ENCODE peak calls at places on chromosome 7, in nine cellular contexts. One of them, this sample, is unnamed.

GRCh38 chr7:48587475-48587874 is 336.9 kb upstream of the CDC14C start:
- DNase-seq in cardiac muscle cell: no peak
- DNase-seq in suprapubic skin: no peak
- DNase-seq in left ventricle myocardium inferior: no peak
- DNase-seq in kidney tubule cell: no peak
- DNase-seq in AG09309: no peak
- DNase-seq in naive thymus-derived CD4-positive, alpha-beta T cell: no peak
- DNase-seq in activated CD8-positive, alpha-beta memory T cell treated with anti-CD3 and anti-CD28 coated beads, Interleukin-2, amount 50 U/mL, for 48 hours: no peak
- DNase-seq in effector memory CD4-positive, alpha-beta T cell: no peak
- DNase-seq in this sample: no peak

GRCh38 chr7:78254397-78255055 is 456.0 kb downstream of the PHTF2 start:
- DNase-seq in cardiac muscle cell: no peak
- DNase-seq in suprapubic skin: no peak
- DNase-seq in left ventricle myocardium inferior: no peak
- DNase-seq in kidney tubule cell: no peak
- DNase-seq in AG09309: no peak
- DNase-seq in naive thymus-derived CD4-positive, alpha-beta T cell: no peak
- DNase-seq in activated CD8-positive, alpha-beta memory T cell treated with anti-CD3 and anti-CD28 coated beads, Interleukin-2, amount 50 U/mL, for 48 hours: no peak
- DNase-seq in effector memory CD4-positive, alpha-beta T cell: no peak
- DNase-seq in this sample: no peak

GRCh38 chr7:120997902-120998301 is 9.4 kb downstream of the CPED1 start:
- DNase-seq in cardiac muscle cell: no peak
- DNase-seq in suprapubic skin: no peak
- DNase-seq in left ventricle myocardium inferior: peak
- DNase-seq in kidney tubule cell: no peak
- DNase-seq in AG09309: no peak
- DNase-seq in naive thymus-derived CD4-positive, alpha-beta T cell: no peak
- DNase-seq in activated CD8-positive, alpha-beta memory T cell treated with anti-CD3 and anti-CD28 coated beads, Interleukin-2, amount 50 U/mL, for 48 hours: no peak
- DNase-seq in effector memory CD4-positive, alpha-beta T cell: no peak
- DNase-seq in this sample: no peak

GRCh38 chr7:115782716-115783460 is 247.7 kb downstream of the TFEC start:
- DNase-seq in cardiac muscle cell: peak
- DNase-seq in suprapubic skin: no peak
- DNase-seq in left ventricle myocardium inferior: no peak
- DNase-seq in kidney tubule cell: no peak
- DNase-seq in AG09309: peak
- DNase-seq in naive thymus-derived CD4-positive, alpha-beta T cell: no peak
- DNase-seq in activated CD8-positive, alpha-beta memory T cell treated with anti-CD3 and anti-CD28 coated beads, Interleukin-2, amount 50 U/mL, for 48 hours: no peak
- DNase-seq in effector memory CD4-positive, alpha-beta T cell: no peak
- DNase-seq in this sample: no peak

GRCh38 chr7:31067491-31067890 is 15.4 kb downstream of the ADCYAP1R1 start:
- DNase-seq in cardiac muscle cell: no peak
- DNase-seq in suprapubic skin: no peak
- DNase-seq in left ventricle myocardium inferior: no peak
- DNase-seq in kidney tubule cell: no peak
- DNase-seq in AG09309: no peak
- DNase-seq in naive thymus-derived CD4-positive, alpha-beta T cell: no peak
- DNase-seq in activated CD8-positive, alpha-beta memory T cell treated with anti-CD3 and anti-CD28 coated beads, Interleukin-2, amount 50 U/mL, for 48 hours: no peak
- DNase-seq in effector memory CD4-positive, alpha-beta T cell: no peak
- DNase-seq in this sample: no peak

GRCh38 chr7:859368-860030 is 16.9 kb upstream of the GET4 start:
- DNase-seq in cardiac muscle cell: no peak
- DNase-seq in suprapubic skin: no peak
- DNase-seq in left ventricle myocardium inferior: no peak
- DNase-seq in kidney tubule cell: no peak
- DNase-seq in AG09309: no peak
- DNase-seq in naive thymus-derived CD4-positive, alpha-beta T cell: no peak
- DNase-seq in activated CD8-positive, alpha-beta memory T cell treated with anti-CD3 and anti-CD28 coated beads, Interleukin-2, amount 50 U/mL, for 48 hours: no peak
- DNase-seq in effector memory CD4-positive, alpha-beta T cell: no peak
- DNase-seq in this sample: no peak

GRCh38 chr7:76155938-76156337 is 45.8 kb upstream of the SRRM3 start:
- DNase-seq in cardiac muscle cell: peak
- DNase-seq in suprapubic skin: no peak
- DNase-seq in left ventricle myocardium inferior: peak
- DNase-seq in kidney tubule cell: peak
- DNase-seq in AG09309: no peak
- DNase-seq in naive thymus-derived CD4-positive, alpha-beta T cell: no peak
- DNase-seq in activated CD8-positive, alpha-beta memory T cell treated with anti-CD3 and anti-CD28 coated beads, Interleukin-2, amount 50 U/mL, for 48 hours: no peak
- DNase-seq in effector memory CD4-positive, alpha-beta T cell: no peak
- DNase-seq in this sample: no peak

GRCh38 chr7:30379741-30380140 is 95.3 kb downstream of the ZNRF2 start:
- DNase-seq in cardiac muscle cell: no peak
- DNase-seq in suprapubic skin: no peak
- DNase-seq in left ventricle myocardium inferior: no peak
- DNase-seq in kidney tubule cell: no peak
- DNase-seq in AG09309: no peak
- DNase-seq in naive thymus-derived CD4-positive, alpha-beta T cell: no peak
- DNase-seq in activated CD8-positive, alpha-beta memory T cell treated with anti-CD3 and anti-CD28 coated beads, Interleukin-2, amount 50 U/mL, for 48 hours: no peak
- DNase-seq in effector memory CD4-positive, alpha-beta T cell: no peak
- DNase-seq in this sample: no peak

GRCh38 chr7:106031271-106032029 is 68.4 kb downstream of the CDHR3 start:
- DNase-seq in cardiac muscle cell: peak
- DNase-seq in suprapubic skin: no peak
- DNase-seq in left ventricle myocardium inferior: no peak
- DNase-seq in kidney tubule cell: no peak
- DNase-seq in AG09309: no peak
- DNase-seq in naive thymus-derived CD4-positive, alpha-beta T cell: peak
- DNase-seq in activated CD8-positive, alpha-beta memory T cell treated with anti-CD3 and anti-CD28 coated beads, Interleukin-2, amount 50 U/mL, for 48 hours: no peak
- DNase-seq in effector memory CD4-positive, alpha-beta T cell: no peak
- DNase-seq in this sample: no peak

GRCh38 chr7:47763063-47763974 is 181.4 kb upstream of the TNS3 start:
- DNase-seq in cardiac muscle cell: peak
- DNase-seq in suprapubic skin: no peak
- DNase-seq in left ventricle myocardium inferior: no peak
- DNase-seq in kidney tubule cell: peak
- DNase-seq in AG09309: peak
- DNase-seq in naive thymus-derived CD4-positive, alpha-beta T cell: no peak
- DNase-seq in activated CD8-positive, alpha-beta memory T cell treated with anti-CD3 and anti-CD28 coated beads, Interleukin-2, amount 50 U/mL, for 48 hours: no peak
- DNase-seq in effector memory CD4-positive, alpha-beta T cell: no peak
- DNase-seq in this sample: no peak

GRCh38 chr7:100825215-100825671 is 2.1 kb downstream of the EPHB4 start:
- DNase-seq in cardiac muscle cell: no peak
- DNase-seq in suprapubic skin: no peak
- DNase-seq in left ventricle myocardium inferior: no peak
- DNase-seq in kidney tubule cell: peak
- DNase-seq in AG09309: no peak
- DNase-seq in naive thymus-derived CD4-positive, alpha-beta T cell: no peak
- DNase-seq in activated CD8-positive, alpha-beta memory T cell treated with anti-CD3 and anti-CD28 coated beads, Interleukin-2, amount 50 U/mL, for 48 hours: no peak
- DNase-seq in effector memory CD4-positive, alpha-beta T cell: no peak
- DNase-seq in this sample: no peak

GRCh38 chr7:78139335-78139734 is 340.8 kb downstream of the PHTF2 start:
- DNase-seq in cardiac muscle cell: no peak
- DNase-seq in suprapubic skin: no peak
- DNase-seq in left ventricle myocardium inferior: no peak
- DNase-seq in kidney tubule cell: peak
- DNase-seq in AG09309: peak
- DNase-seq in naive thymus-derived CD4-positive, alpha-beta T cell: no peak
- DNase-seq in activated CD8-positive, alpha-beta memory T cell treated with anti-CD3 and anti-CD28 coated beads, Interleukin-2, amount 50 U/mL, for 48 hours: no peak
- DNase-seq in effector memory CD4-positive, alpha-beta T cell: no peak
- DNase-seq in this sample: no peak

GRCh38 chr7:46191776-46192175 is 270.7 kb upstream of the IGFBP3 start:
- DNase-seq in cardiac muscle cell: no peak
- DNase-seq in suprapubic skin: no peak
- DNase-seq in left ventricle myocardium inferior: no peak
- DNase-seq in kidney tubule cell: peak
- DNase-seq in AG09309: peak
- DNase-seq in naive thymus-derived CD4-positive, alpha-beta T cell: no peak
- DNase-seq in activated CD8-positive, alpha-beta memory T cell treated with anti-CD3 and anti-CD28 coated beads, Interleukin-2, amount 50 U/mL, for 48 hours: no peak
- DNase-seq in effector memory CD4-positive, alpha-beta T cell: no peak
- DNase-seq in this sample: no peak